ENCODE peak calls at places on chromosome 21, in six cellular contexts. L, H, T, Z, A and F are unnamed samples.
A peak's percentile ranks its signal among the peaks of the same experiment; 100 is the strongest.

GRCh38 chr21:39317134-39318090 is 4.0 kb upstream of the BRWD1 start:
- DNase-seq in H (no peak), L (no peak), A (no peak), Z (no peak), T (no peak), F (no peak)

GRCh38 chr21:34091607-34092006 is 18.2 kb downstream of the MRPS6 start:
- DNase-seq in Z (no peak), A (no peak), L (no peak), T (no peak), H (no peak), F (no peak)

GRCh38 chr21:26939532-26940181 is 27.2 kb downstream of the ADAMTS5 start:
- DNase-seq in A (no peak), T (no peak), L (no peak), Z (no peak), H (no peak), F (no peak)

GRCh38 chr21:32306021-32306780 is 7.5 kb downstream of the MRAP start:
- DNase-seq in A (peak; percentile 17), T (peak; percentile 17), H (peak; percentile 75), Z (no peak), L (no peak), F (peak; percentile 85)

GRCh38 chr21:42068256-42068545 is 2.9 kb upstream of the UMODL1 start:
- DNase-seq in L (no peak), Z (no peak), T (no peak), H (no peak), A (no peak), F (no peak)

GRCh38 chr21:16624468-16625102 is 888.3 kb upstream of the CXADR start:
- DNase-seq in L (no peak), H (no peak), A (no peak), Z (no peak), T (no peak), F (no peak)

GRCh38 chr21:27802816-27803475 is 836.1 kb upstream of the ADAMTS5 start:
- DNase-seq in Z (no peak), T (peak; percentile 16), H (peak; percentile 43), A (no peak), L (peak; percentile 1), F (peak; percentile 35)

GRCh38 chr21:43609501-43610340 is 49.6 kb downstream of the HSF2BP start:
- DNase-seq in H (no peak), L (no peak), T (peak; percentile 87), Z (peak; percentile 60), A (no peak), F (no peak)

GRCh38 chr21:39232926-39233325 is 49.7 kb upstream of the PSMG1 start:
- DNase-seq in L (no peak), Z (no peak), T (no peak), A (no peak), H (no peak), F (no peak)

GRCh38 chr21:33289199-33289819 is 23.1 kb downstream of the IL10RB start:
- DNase-seq in A (no peak), L (no peak), T (no peak), H (no peak), Z (no peak), F (no peak)

GRCh38 chr21:28018741-28019669 is 973.7 kb downstream of the LTN1 start:
- DNase-seq in T (no peak), A (no peak), H (peak; percentile 63), Z (no peak), L (no peak), F (peak; percentile 15)

GRCh38 chr21:37655601-37656300 is 260.5 kb downstream of the KCNJ6 start:
- DNase-seq in L (no peak), A (no peak), T (no peak), Z (no peak), H (no peak), F (no peak)

GRCh38 chr21:46544003-46544402 is 60.9 kb downstream of the S100B start:
- DNase-seq in Z (no peak), H (no peak), A (no peak), T (no peak), L (no peak), F (no peak)

GRCh38 chr21:28333455-28334108 is 659.1 kb downstream of the LTN1 start:
- DNase-seq in A (no peak), L (no peak), H (no peak), Z (no peak), T (no peak), F (no peak)

GRCh38 chr21:27713159-27714109 is 746.5 kb upstream of the ADAMTS5 start:
- DNase-seq in T (no peak), H (no peak), Z (no peak), L (no peak), A (no peak), F (no peak)